ENCODE peak calls at places on chromosome 17, in five cellular contexts. C is progenitor cell of endocrine pancreas, G is stomach, Z is foreskin fibroblast, L is left lung. F is an unnamed sample.

GRCh38 chr17:59278401-59278800 is 53.1 kb upstream of the YPEL2 start:
- DNase-seq in Z (no peak), L (no peak), C (no peak), G (no peak), F (no peak)

GRCh38 chr17:74045608-74046007 is 157.9 kb upstream of the RPL38 start:
- DNase-seq in Z (no peak), L (no peak), C (no peak), G (no peak), F (no peak)

GRCh38 chr17:70776446-70776845 is 607.1 kb downstream of the KCNJ2 start:
- DNase-seq in G (no peak), C (no peak), L (no peak), Z (peak; percentile 24), F (no peak)

GRCh38 chr17:880074-880870 is 98.1 kb downstream of the MRM3 start:
- DNase-seq in L (no peak), Z (peak; percentile 52), C (no peak), G (peak; percentile 31), F (peak; percentile 2)

GRCh38 chr17:58529275-58529674 is 14.8 kb upstream of the MTMR4 start:
- DNase-seq in Z (no peak), L (no peak), C (no peak), G (no peak), F (no peak)

GRCh38 chr17:78793415-78793814 is 11.3 kb upstream of the CYTH1 start:
- DNase-seq in C (no peak), G (no peak), Z (no peak), L (no peak), F (no peak)

GRCh38 chr17:9684955-9685621 is 39.8 kb downstream of the USP43 start:
- DNase-seq in C (no peak), Z (no peak), G (no peak), L (no peak), F (no peak)

GRCh38 chr17:81556175-81556691 is 4.1 kb upstream of the FAAP100 start:
- DNase-seq in G (no peak), L (no peak), C (no peak), Z (peak; percentile 73), F (peak; percentile 19)

GRCh38 chr17:7838291-7839075 is 4.5 kb downstream of the KDM6B start:
- DNase-seq in Z (peak; percentile 81), G (no peak), L (peak; percentile 55), C (no peak), F (no peak)

GRCh38 chr17:30908717-30909420 is 2.8 kb upstream of the TEFM start:
- DNase-seq in L (no peak), G (no peak), Z (no peak), C (no peak), F (no peak)

GRCh38 chr17:13822671-13823070 is 220.9 kb upstream of the HS3ST3A1 start:
- DNase-seq in C (no peak), Z (no peak), G (no peak), L (no peak), F (no peak)

GRCh38 chr17:47696717-47697642 is 3.0 kb downstream of the TBKBP1 start:
- DNase-seq in G (no peak), Z (no peak), L (peak; percentile 26), C (no peak), F (no peak)

GRCh38 chr17:62075308-62075815 is 10.3 kb upstream of the MED13 start:
- DNase-seq in Z (peak; percentile 43), C (no peak), L (no peak), G (no peak), F (no peak)

GRCh38 chr17:7393613-7394451 is 493 bp downstream of the PLSCR3 start:
- DNase-seq in G (peak; percentile 33), Z (peak; percentile 46), L (no peak), C (peak; percentile 32), F (peak; percentile 28)

GRCh38 chr17:37527249-37527851 is 37.7 kb downstream of the DUSP14 start:
- DNase-seq in Z (peak; percentile 77), G (no peak), C (no peak), L (no peak), F (peak; percentile 74)

DNA sequence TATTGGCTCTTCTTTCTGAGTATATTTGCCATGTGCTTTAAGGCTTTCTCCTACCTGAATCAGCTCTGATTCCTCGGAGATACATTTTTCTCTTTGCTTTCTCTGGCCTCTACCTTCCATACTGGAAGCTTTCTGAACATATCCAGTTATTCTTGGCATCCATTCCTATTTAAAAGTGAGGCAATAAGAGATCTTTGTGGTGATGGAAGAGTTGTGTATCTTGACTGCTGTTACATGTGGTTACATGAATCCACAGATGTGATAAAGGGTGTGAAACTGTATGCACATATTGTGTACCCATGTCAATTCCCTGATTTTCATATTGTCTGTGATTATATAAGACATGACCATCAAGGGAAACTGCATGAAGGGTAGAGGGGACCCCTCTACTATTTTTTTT is 24.4 kb downstream of the UBE2O start:
- DNase-seq in Z (no peak), L (no peak), C (no peak), G (no peak), F (no peak)
- TF ChIP-seq CTCF in Z (no peak), L (no peak), C (no peak), G (no peak), F (no peak)

DNA sequence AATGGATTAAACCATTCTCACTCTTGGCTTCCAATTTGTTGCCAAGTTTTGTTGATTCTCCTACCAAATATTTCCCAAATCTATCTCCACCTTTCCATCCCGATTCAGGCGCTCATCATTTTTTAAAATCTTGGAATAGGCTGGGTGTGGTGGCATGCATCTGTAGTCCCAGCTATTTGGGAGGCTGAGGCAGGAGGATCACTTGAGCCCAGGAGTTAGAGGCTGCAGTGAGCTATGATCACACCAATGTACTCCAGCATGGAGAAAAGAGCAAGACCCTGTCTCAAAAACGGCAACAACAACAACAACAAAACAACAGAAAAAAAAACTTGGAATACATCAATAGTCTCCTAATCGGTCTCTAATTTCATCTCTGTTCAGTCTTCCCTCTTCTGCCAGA is 902 bp upstream of the NKIRAS2 start:
- DNase-seq in C (no peak), Z (no peak), G (no peak), L (no peak), F (no peak)
- TF ChIP-seq CTCF in C (no peak), Z (no peak), G (no peak), L (no peak), F (no peak)

GRCh38 chr17:38669520-38669919 is 5.2 kb downstream of the EPOP start:
- DNase-seq in C (no peak), L (no peak), Z (no peak), G (no peak), F (no peak)

GRCh38 chr17:38667099-38667786 is 7.5 kb downstream of the EPOP start:
- DNase-seq in Z (peak; percentile 84), L (peak; percentile 66), C (peak; percentile 59), G (peak; percentile 70), F (peak; percentile 96)

GRCh38 chr17:38671939-38672720 is 2.6 kb downstream of the EPOP start:
- DNase-seq in L (no peak), Z (no peak), G (no peak), C (no peak), F (no peak)

GRCh38 chr17:38663964-38664644 is 10.7 kb downstream of the EPOP start:
- DNase-seq in Z (no peak), G (no peak), C (no peak), L (no peak), F (no peak)

GRCh38 chr17:38667787-38668122 is 7.0 kb downstream of the EPOP start:
- DNase-seq in Z (no peak), C (no peak), L (no peak), G (no peak), F (no peak)
- TF ChIP-seq CTCF in Z (no peak), C (peak; percentile 3), L (no peak), G (no peak), F (no peak)

GRCh38 chr17:21058098-21058893 is 15.5 kb upstream of the USP22 start:
- DNase-seq in C (no peak), L (no peak), Z (peak; percentile 50), G (no peak), F (no peak)
- TF ChIP-seq CTCF in C (no peak), L (no peak), Z (peak; percentile 22), G (no peak), F (no peak)